ENCODE peak calls at places on chromosomes 1 and 21, in seven cellular contexts. U, N, C, E, R, X and P are unnamed samples.

GRCh38 chr1:203060115-203060514 is 25.7 kb downstream of the MYOG start:
- DNase-seq in X (no peak), C (no peak), N (no peak), R (no peak), U (no peak), E (no peak), P (no peak)

GRCh38 chr21:33799378-33800090 is 116.1 kb downstream of the ATP5PO start:
- DNase-seq in C (no peak), U (peak; percentile 29), R (no peak), X (peak; percentile 85), N (peak; percentile 51), E (no peak), P (peak; percentile 90)

GRCh38 chr1:63276625-63277024 is 45.7 kb upstream of the FOXD3 start:
- DNase-seq in R (no peak), X (no peak), N (no peak), C (no peak), E (no peak), U (no peak), P (no peak)

GRCh38 chr21:32772281-32773047 is 909 bp upstream of the PAXBP1 start:
- DNase-seq in C (peak; percentile 52), U (peak; percentile 17), X (peak; percentile 65), E (no peak), R (no peak), N (peak; percentile 24), P (peak; percentile 63)

GRCh38 chr1:55696891-55697290 is 481.7 kb upstream of the USP24 start:
- DNase-seq in N (no peak), C (no peak), E (no peak), R (no peak), X (no peak), U (no peak), P (no peak)

GRCh38 chr1:94039514-94039870 is 81.5 kb downstream of the ABCA4 start:
- DNase-seq in X (peak; percentile 76), U (peak; percentile 76), R (peak; percentile 53), C (peak; percentile 66), E (peak; percentile 70), N (peak; percentile 84), P (peak; percentile 88)

GRCh38 chr1:48645883-48646282 is 130.8 kb downstream of the BEND5 start:
- DNase-seq in E (no peak), C (no peak), X (no peak), N (no peak), R (no peak), U (no peak), P (no peak)

GRCh38 chr1:229949500-229949899 is 117.5 kb upstream of the GALNT2 start:
- DNase-seq in N (no peak), C (no peak), R (no peak), U (no peak), E (no peak), X (no peak), P (no peak)

GRCh38 chr1:21901473-21901847 is 35.6 kb downstream of the HSPG2 start:
- DNase-seq in X (no peak), U (no peak), E (peak; percentile 74), R (no peak), C (no peak), N (peak; percentile 23), P (peak; percentile 69)

GRCh38 chr1:151166506-151166956 is 587 bp downstream of the SCNM1 start:
- DNase-seq in C (peak; percentile 23), N (peak; percentile 70), X (no peak), E (no peak), R (no peak), U (no peak), P (no peak)

DNA sequence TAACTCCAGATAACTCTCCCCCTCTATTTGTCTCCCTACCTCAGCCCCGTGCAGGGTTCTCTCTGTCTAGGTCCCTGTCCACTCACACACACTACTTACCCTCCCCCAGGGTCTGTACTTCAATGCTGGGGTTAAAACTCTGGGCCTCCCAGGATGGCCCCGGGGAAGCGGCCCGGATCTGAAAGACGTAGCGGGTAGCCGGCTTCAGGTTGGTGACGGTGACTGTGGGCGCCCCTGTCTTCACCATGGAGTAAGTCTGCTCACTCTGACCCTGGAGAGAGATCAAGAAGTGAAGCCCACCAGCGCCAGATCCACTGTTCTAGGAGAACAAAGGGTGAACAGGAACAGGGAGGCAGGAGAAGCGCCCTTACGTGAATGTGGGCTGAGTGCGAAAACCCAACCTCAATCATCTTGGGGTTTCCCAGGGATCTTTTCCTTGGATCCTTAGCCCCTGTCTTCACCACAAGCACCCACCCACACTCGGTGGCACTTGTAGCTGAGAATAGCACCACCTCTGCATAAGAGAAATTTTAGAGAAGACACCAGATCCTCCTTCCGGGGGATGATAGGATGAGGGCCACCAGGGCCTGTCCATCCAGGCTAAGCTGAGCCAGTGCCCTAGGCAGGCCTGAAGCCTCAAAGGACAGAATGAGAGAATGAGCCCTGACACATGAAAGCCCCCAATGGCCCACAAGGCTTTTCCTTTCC is 33.5 kb downstream of the EPHA10 start:
- DNase-seq in X (no peak), U (no peak), R (no peak), E (no peak), N (no peak), C (no peak), P (no peak)
- H3K27me3 ChIP-seq in X (peaks cover 5% of the 10 kb centered on the region), U (peaks cover 88% of the 10 kb centered on the region), R (no peaks in the 10 kb centered on the region), E (peaks cover 47% of the 10 kb centered on the region), N (peaks cover 69% of the 10 kb centered on the region), C (no peaks in the 10 kb centered on the region), P (peaks cover 6% of the 10 kb centered on the region)

GRCh38 chr1:173917149-173917548 is at the start of gene SERPINC1:
- DNase-seq in N (no peak), U (no peak), E (no peak), R (no peak), X (peak; percentile 77), C (peak; percentile 10), P (no peak)

GRCh38 chr1:173916667-173917066 is 460 bp downstream of the SERPINC1 start:
- DNase-seq in E (no peak), N (no peak), U (no peak), X (no peak), C (no peak), R (no peak), P (no peak)

GRCh38 chr1:173913111-173913510 is 4.0 kb downstream of the SERPINC1 start:
- DNase-seq in E (no peak), N (no peak), R (no peak), C (no peak), U (no peak), X (no peak), P (no peak)

GRCh38 chr1:173915596-173915995 is 1.5 kb downstream of the SERPINC1 start:
- DNase-seq in N (no peak), R (no peak), C (no peak), X (no peak), E (no peak), U (no peak), P (no peak)

DNA sequence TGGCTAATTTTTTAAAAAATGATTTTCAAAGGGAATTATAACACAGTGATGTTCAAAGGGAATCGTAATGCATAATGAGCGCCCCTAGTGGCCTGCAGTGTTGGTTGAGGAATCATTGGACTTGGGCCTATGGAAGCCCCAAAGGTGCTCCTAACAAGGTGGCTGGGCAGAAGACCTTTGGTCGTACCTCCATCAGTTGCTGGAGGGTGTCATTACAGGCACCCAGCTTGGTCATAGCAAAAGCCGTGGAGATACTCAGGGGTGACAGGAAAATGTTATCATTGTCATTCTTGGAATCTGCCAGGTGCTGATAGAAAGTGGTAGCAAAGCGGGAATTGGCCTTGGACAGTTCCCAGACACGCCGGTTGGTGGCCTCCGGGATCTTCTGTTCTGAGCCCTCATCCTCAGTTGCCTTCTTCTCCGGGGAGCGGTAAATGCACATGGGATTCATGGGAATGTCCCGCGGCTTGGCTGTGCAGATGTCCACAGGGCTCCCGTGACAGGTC is 2.7 kb downstream of the SERPINC1 start:
- DNase-seq in U (no peak), E (no peak), N (peak; percentile 24), X (peak; percentile 82), R (no peak), C (peak; percentile 37), P (no peak)
- TF ChIP-seq CTCF in U (peak; percentile 57), E (no peak), N (peak; percentile 65), X (peak; percentile 64), R (no peak), C (peak; percentile 41), P (peak; percentile 46)

DNA sequence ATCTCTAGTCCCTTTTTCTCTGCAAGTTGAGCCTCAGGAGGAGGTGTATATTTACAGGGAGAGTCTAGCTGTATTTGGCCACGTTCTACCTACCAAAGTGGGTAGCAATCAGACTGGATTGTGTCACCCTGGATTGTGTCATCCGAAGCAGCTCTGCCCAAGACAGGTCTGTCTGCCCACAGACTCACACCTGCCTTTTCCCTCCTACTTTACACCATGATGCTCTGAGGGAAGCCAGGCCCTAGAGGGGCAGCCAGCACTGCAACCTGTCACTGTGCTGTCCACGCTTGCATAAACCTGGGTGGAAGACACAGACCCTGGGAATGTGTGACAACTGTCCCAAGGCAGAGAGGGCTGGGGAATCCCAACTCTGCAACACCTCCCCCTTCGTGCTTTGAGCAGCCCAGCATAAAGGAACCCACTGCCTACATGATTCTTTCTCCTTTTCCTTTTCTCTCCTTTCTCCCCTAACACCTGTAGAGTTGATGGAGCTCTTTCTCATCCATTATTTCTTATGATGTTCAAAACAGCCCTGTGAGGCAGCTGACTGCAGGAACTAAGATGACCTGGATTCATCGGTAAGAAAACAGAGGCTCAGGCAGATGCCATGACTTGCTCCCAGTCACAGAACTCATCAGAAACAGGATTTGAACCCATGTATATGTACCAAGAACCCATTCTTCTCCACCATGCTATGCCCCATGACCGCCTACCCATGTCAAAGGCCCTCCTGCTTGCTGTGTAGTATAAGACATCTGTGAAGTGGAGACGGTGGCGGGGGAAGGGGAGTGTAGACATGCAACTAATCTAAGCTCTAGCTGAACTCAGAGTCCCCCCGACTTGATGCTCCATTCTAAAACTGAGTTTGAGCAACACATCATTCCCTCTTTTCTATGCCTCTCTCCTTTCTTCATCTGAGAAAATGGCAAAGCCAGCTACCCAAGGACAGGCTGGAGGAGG is 56.0 kb downstream of the ITPKB start:
- DNase-seq in X (no peak), E (no peak), N (no peak), R (no peak), U (no peak), C (no peak), P (no peak)
- H3K4me1 ChIP-seq in X (no peaks in the 10 kb centered on the region), E (peaks cover 74% of the 10 kb centered on the region), N (peaks cover 21% of the 10 kb centered on the region), R (peaks cover 4% of the 10 kb centered on the region), U (peaks cover 91% of the 10 kb centered on the region), C (peaks cover 21% of the 10 kb centered on the region), P (no peaks in the 10 kb centered on the region)

GRCh38 chr1:156645666-156646065 is 3.7 kb downstream of the BCAN start:
- DNase-seq in E (no peak), R (no peak), U (no peak), X (no peak), N (no peak), C (no peak), P (no peak)

GRCh38 chr1:156645058-156645457 is 3.1 kb downstream of the BCAN start:
- DNase-seq in U (no peak), X (no peak), C (no peak), N (no peak), R (no peak), E (no peak), P (no peak)

GRCh38 chr1:156647351-156647750 is 5.4 kb downstream of the BCAN start:
- DNase-seq in X (no peak), N (no peak), U (no peak), R (no peak), C (no peak), E (no peak), P (no peak)

GRCh38 chr1:156648496-156648895 is 6.6 kb downstream of the BCAN start:
- DNase-seq in E (no peak), C (no peak), N (no peak), R (no peak), X (no peak), U (no peak), P (no peak)

DNA sequence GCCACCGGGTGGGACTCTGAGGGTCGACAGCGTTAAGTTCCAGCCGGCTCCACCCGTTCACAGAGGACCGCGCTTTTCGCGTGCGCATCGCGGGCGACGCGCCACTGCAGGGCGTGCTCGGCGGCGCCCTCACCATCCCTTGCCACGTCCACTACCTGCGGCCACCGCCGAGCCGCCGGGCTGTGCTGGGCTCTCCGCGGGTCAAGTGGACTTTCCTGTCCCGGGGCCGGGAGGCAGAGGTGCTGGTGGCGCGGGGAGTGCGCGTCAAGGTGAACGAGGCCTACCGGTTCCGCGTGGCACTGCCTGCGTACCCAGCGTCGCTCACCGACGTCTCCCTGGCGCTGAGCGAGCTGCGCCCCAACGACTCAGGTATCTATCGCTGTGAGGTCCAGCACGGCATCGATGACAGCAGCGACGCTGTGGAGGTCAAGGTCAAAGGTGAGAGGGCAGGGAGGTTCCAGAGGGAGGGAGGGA is 4.9 kb downstream of the BCAN start:
- DNase-seq in X (no peak), C (no peak), U (no peak), E (no peak), R (no peak), N (no peak), P (no peak)
- H3K27me3 ChIP-seq in X (no peaks in the 10 kb centered on the region), C (no peaks in the 10 kb centered on the region), U (peaks cover 63% of the 10 kb centered on the region), E (peaks cover 92% of the 10 kb centered on the region), R (no peaks in the 10 kb centered on the region), N (peaks cover 87% of the 10 kb centered on the region), P (peaks cover 3% of the 10 kb centered on the region)